ENCODE peak calls at places on chromosomes 4 and X, in five cellular contexts. P is testis, I is astrocyte of the cerebellum, S is fibroblast of mammary gland, U is cardiac muscle cell. H is an unnamed sample.

GRCh38 chr4:89660851-89661250 is 176.1 kb downstream of the SNCA start:
- DNase-seq in P (no peak), I (no peak), S (no peak), U (peak), H (no peak)

GRCh38 chrX:112867570-112867969 is 26.9 kb upstream of the AMOT start:
- DNase-seq in P (no peak), I (no peak), S (no peak), U (no peak), H (no peak)

GRCh38 chr4:147839200-147839599 is 107.3 kb downstream of the ARHGAP10 start:
- DNase-seq in P (no peak), I (no peak), S (no peak), U (no peak), H (no peak)

GRCh38 chr4:74499986-74500781 is 55.2 kb downstream of the AREG start:
- DNase-seq in P (no peak), I (no peak), S (peak), U (peak), H (no peak)

GRCh38 chr4:67580577-67580976 is 22.1 kb downstream of the STAP1 start:
- DNase-seq in P (no peak), I (no peak), S (no peak), U (no peak), H (no peak)

GRCh38 chr4:14196141-14196540 is 568.6 kb upstream of the BOD1L1 start:
- DNase-seq in P (peak), I (peak), S (peak), U (peak), H (peak)

GRCh38 chr4:10006236-10006603 is 15.1 kb downstream of the SLC2A9 start:
- DNase-seq in P (peak), I (no peak), S (peak), U (peak), H (peak)

GRCh38 chr4:47741200-47741599 is 96.7 kb downstream of the CORIN start:
- DNase-seq in P (no peak), I (no peak), S (peak), U (peak), H (peak)

GRCh38 chrX:153551135-153551534 is 33.7 kb downstream of the ATP2B3 start:
- DNase-seq in P (no peak), I (no peak), S (peak), U (peak), H (peak)

GRCh38 chrX:10922158-10922557 is 189.0 kb upstream of the HCCS start:
- DNase-seq in P (no peak), I (peak), S (peak), U (peak), H (peak)

DNA sequence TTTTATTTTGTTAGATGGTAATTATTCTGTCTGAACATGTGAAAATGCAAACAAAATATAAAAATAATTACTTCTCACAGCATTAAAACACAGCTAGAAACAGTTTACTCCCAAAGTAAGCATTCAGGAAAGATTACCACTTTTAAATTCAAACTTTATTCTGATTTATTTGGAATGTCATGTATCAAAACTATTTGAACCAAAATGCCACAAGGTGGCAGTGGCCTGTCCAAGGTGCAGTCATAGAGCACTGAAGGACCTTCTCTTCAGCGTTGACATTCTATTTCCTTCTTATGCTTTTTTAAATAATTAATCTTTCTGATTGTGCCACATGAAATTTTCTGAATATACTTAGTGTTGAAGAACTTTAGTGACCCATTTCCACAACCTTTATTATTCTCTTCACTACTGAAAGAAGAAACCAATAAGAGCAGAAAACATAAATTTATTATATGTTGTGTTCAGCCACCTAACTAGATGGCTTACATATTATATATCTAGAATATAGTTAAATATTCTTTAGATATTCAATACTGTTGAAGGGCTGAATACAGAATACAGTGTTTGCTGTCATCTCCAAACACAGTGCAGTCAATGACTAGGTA is 283.6 kb downstream of the CFAP299 start:
- DNase-seq in P (peak), I (no peak), S (peak), U (peak), H (no peak)
- TF ChIP-seq CTCF in P (no peak), I (peak), S (peak), U (peak), H (no peak)

GRCh38 chrX:65668362-65669310 is 1.2 kb downstream of the MSN start:
- DNase-seq in P (peak), I (no peak), S (peak), U (peak), H (peak)

GRCh38 chrX:65671966-65672365 is 4.5 kb downstream of the MSN start:
- DNase-seq in P (no peak), I (no peak), S (no peak), U (peak), H (no peak)

GRCh38 chrX:65671286-65671685 is 3.8 kb downstream of the MSN start:
- DNase-seq in P (no peak), I (no peak), S (no peak), U (no peak), H (no peak)

GRCh38 chrX:65667503-65668355 is at the start of gene MSN:
- DNase-seq in P (peak), I (no peak), S (peak), U (peak), H (peak)

DNA sequence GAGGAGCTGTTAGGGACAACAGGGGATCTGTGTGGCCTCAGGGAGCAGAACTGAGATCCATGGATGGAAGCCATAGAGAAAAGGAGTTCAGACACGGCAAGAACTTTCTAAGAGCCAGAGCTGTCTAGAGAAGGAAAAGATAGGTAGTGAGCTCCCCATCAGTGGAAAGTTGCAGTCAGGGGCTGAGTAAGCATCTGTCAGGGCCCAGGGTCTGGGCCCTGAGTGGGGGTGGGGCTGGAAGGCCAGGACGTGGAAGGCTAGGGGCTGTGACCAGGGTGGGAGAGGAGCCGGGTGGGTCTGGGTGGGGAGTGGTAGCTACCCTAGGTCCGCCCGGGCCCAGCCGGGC is 324 bp upstream of the MSN start:
- DNase-seq in P (no peak), I (no peak), S (no peak), U (no peak), H (no peak)
- H3K4me3 ChIP-seq in P (no peak), I (no peak), S (no peak), U (peak), H (no peak)

GRCh38 chr4:8394125-8394524 is 46.4 kb downstream of the ACOX3 start:
- DNase-seq in P (peak), I (peak), S (peak), U (peak), H (peak)
- TF ChIP-seq CTCF in P (no peak), I (no peak), S (no peak), U (no peak), H (no peak)

GRCh38 chrX:48021026-48021900 is 14.5 kb downstream of the SPACA5 start:
- DNase-seq in P (peak), I (peak), S (peak), U (peak), H (peak)
- H3K4me3 ChIP-seq in P (peak), I (peak), S (peak), U (peak), H (peak)

DNA sequence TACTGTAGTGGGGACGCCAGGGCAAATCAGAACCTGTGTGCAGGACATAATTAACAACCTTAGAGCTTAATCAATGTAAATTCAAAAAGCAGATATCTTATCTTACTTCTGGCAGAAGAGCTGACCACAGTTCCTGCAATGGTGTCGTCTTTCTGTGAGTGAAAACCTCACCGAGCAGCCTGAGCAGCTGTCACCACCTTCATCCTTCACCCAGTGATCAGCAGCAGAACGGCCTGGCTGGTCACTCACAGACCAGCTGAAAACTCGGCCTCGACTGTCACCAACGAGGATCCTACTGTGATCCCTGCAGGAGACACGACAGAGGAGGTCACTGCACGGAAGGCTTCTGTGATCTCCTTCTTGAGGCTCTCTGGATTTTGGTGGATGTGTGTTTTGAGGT is 94.2 kb downstream of the CDS1 start:
- DNase-seq in P (no peak), I (no peak), S (no peak), U (no peak), H (no peak)
- TF ChIP-seq CTCF in P (no peak), I (no peak), S (no peak), U (no peak), H (no peak)

GRCh38 chrX:20112022-20112421 is 4.7 kb downstream of the MAP7D2 start:
- DNase-seq in P (no peak), I (no peak), S (no peak), U (no peak), H (no peak)

GRCh38 chrX:20116087-20116574 is 576 bp downstream of the MAP7D2 start:
- DNase-seq in P (peak), I (no peak), S (no peak), U (no peak), H (no peak)

GRCh38 chrX:20118065-20118824 is 1.5 kb upstream of the MAP7D2 start:
- DNase-seq in P (no peak), I (no peak), S (no peak), U (no peak), H (no peak)

GRCh38 chrX:20116575-20117240 is at the start of gene MAP7D2:
- DNase-seq in P (peak), I (no peak), S (no peak), U (no peak), H (no peak)
- H3K4me3 ChIP-seq in P (peak), I (peak), S (peak), U (peak), H (peak)

GRCh38 chrX:29065477-29065876 is 478.2 kb downstream of the IL1RAPL1 start:
- DNase-seq in P (no peak), I (no peak), S (no peak), U (no peak), H (no peak)

GRCh38 chrX:29071525-29071924 is 484.3 kb downstream of the IL1RAPL1 start:
- DNase-seq in P (no peak), I (no peak), S (peak), U (no peak), H (no peak)

GRCh38 chrX:29066516-29066915 is 479.3 kb downstream of the IL1RAPL1 start:
- DNase-seq in P (no peak), I (no peak), S (no peak), U (no peak), H (no peak)
- TF ChIP-seq CTCF in P (no peak), I (no peak), S (no peak), U (no peak), H (no peak)

H was measured in fibroblast of villous mesenchyme.